ENCODE peak calls at places on chromosomes 1 and 21, in seven cellular contexts. One of them, this sample, is unnamed.

GRCh38 chr1:6757719-6758435 is 27.4 kb upstream of the CAMTA1 start:
- DNase-seq in prostate gland: no peak
- DNase-seq in stomach: no peak
- DNase-seq in HL-60: no peak
- DNase-seq in GM12892: no peak
- DNase-seq in spleen: no peak
- DNase-seq in GM12891: no peak
- DNase-seq in this sample: no peak

GRCh38 chr1:24412408-24412807 is 1.2 kb downstream of the STPG1 start:
- DNase-seq in GM12892: no peak
- DNase-seq in GM12891: no peak
- DNase-seq in prostate gland: no peak
- DNase-seq in stomach: no peak
- DNase-seq in spleen: no peak
- DNase-seq in HL-60: no peak
- DNase-seq in this sample: no peak

GRCh38 chr1:86913399-86913895 is 479 bp downstream of the SELENOF start:
- DNase-seq in prostate gland: no peak
- DNase-seq in GM12891: peak; percentile 20
- DNase-seq in HL-60: peak; percentile 36
- DNase-seq in spleen: peak; percentile 85
- DNase-seq in stomach: peak; percentile 31
- DNase-seq in GM12892: no peak
- DNase-seq in this sample: peak; percentile 18

GRCh38 chr1:28646040-28646439 is 2.4 kb upstream of the RNU11 start:
- DNase-seq in HL-60: no peak
- DNase-seq in spleen: no peak
- DNase-seq in stomach: no peak
- DNase-seq in prostate gland: no peak
- DNase-seq in GM12891: no peak
- DNase-seq in GM12892: no peak
- DNase-seq in this sample: no peak

GRCh38 chr1:199799116-199799515 is 228.4 kb upstream of the NR5A2 start:
- DNase-seq in spleen: no peak
- DNase-seq in GM12892: no peak
- DNase-seq in GM12891: no peak
- DNase-seq in prostate gland: no peak
- DNase-seq in stomach: no peak
- DNase-seq in HL-60: no peak
- DNase-seq in this sample: no peak

GRCh38 chr1:51592711-51593110 is 24.2 kb upstream of the OSBPL9 start:
- DNase-seq in GM12892: no peak
- DNase-seq in stomach: no peak
- DNase-seq in prostate gland: no peak
- DNase-seq in spleen: no peak
- DNase-seq in GM12891: no peak
- DNase-seq in HL-60: no peak
- DNase-seq in this sample: no peak

GRCh38 chr1:3902546-3902945 is 2.5 kb upstream of the C1orf174 start:
- DNase-seq in GM12892: no peak
- DNase-seq in HL-60: no peak
- DNase-seq in GM12891: no peak
- DNase-seq in stomach: no peak
- DNase-seq in spleen: peak; percentile 29
- DNase-seq in prostate gland: no peak
- DNase-seq in this sample: no peak

GRCh38 chr21:29477347-29477746 is 178.6 kb downstream of the BACH1 start:
- DNase-seq in stomach: no peak
- DNase-seq in prostate gland: no peak
- DNase-seq in HL-60: no peak
- DNase-seq in spleen: no peak
- DNase-seq in GM12891: no peak
- DNase-seq in GM12892: no peak
- DNase-seq in this sample: no peak

GRCh38 chr1:180586671-180587155 is 27.9 kb downstream of the OVAAL start:
- DNase-seq in spleen: no peak
- DNase-seq in stomach: peak; percentile 78
- DNase-seq in GM12891: no peak
- DNase-seq in HL-60: no peak
- DNase-seq in prostate gland: peak; percentile 69
- DNase-seq in GM12892: no peak
- DNase-seq in this sample: no peak

GRCh38 chr1:35708179-35708891 is 10.3 kb downstream of the C1orf216 start:
- DNase-seq in spleen: no peak
- DNase-seq in GM12891: no peak
- DNase-seq in stomach: no peak
- DNase-seq in prostate gland: no peak
- DNase-seq in HL-60: no peak
- DNase-seq in GM12892: no peak
- DNase-seq in this sample: no peak

GRCh38 chr1:22830131-22830566 is 119.5 kb downstream of the EPHB2 start:
- DNase-seq in GM12891: no peak
- DNase-seq in stomach: no peak
- DNase-seq in HL-60: no peak
- DNase-seq in spleen: peak; percentile 51
- DNase-seq in GM12892: no peak
- DNase-seq in prostate gland: no peak
- DNase-seq in this sample: no peak

GRCh38 chr1:230957580-230957989 is 21.1 kb downstream of the TTC13 start:
- DNase-seq in GM12891: no peak
- DNase-seq in spleen: no peak
- DNase-seq in HL-60: no peak
- DNase-seq in stomach: no peak
- DNase-seq in GM12892: no peak
- DNase-seq in prostate gland: no peak
- DNase-seq in this sample: no peak

GRCh38 chr1:180946056-180946455 is 33.4 kb downstream of the KIAA1614 start:
- DNase-seq in spleen: no peak
- DNase-seq in stomach: no peak
- DNase-seq in HL-60: no peak
- DNase-seq in prostate gland: peak; percentile 20
- DNase-seq in GM12891: no peak
- DNase-seq in GM12892: no peak
- DNase-seq in this sample: no peak

GRCh38 chr1:95002657-95003432 is 69.9 kb downstream of the ALG14 start:
- DNase-seq in HL-60: no peak
- DNase-seq in prostate gland: peak; percentile 30
- DNase-seq in GM12891: no peak
- DNase-seq in stomach: no peak
- DNase-seq in spleen: no peak
- DNase-seq in GM12892: no peak
- DNase-seq in this sample: peak; percentile 78

GRCh38 chr1:230148194-230148581 is 81.2 kb downstream of the GALNT2 start:
- DNase-seq in GM12892: no peak
- DNase-seq in stomach: no peak
- DNase-seq in prostate gland: no peak
- DNase-seq in spleen: no peak
- DNase-seq in HL-60: no peak
- DNase-seq in GM12891: no peak
- DNase-seq in this sample: no peak

GRCh38 chr1:110750446-110751029 is 75.8 kb upstream of the KCNA3 start:
- DNase-seq in stomach: no peak
- DNase-seq in GM12891: no peak
- DNase-seq in HL-60: no peak
- DNase-seq in spleen: no peak
- DNase-seq in prostate gland: no peak
- DNase-seq in GM12892: no peak
- DNase-seq in this sample: no peak

GRCh38 chr1:186225089-186225488 is 150.0 kb downstream of the TPR start:
- DNase-seq in GM12891: no peak
- DNase-seq in stomach: no peak
- DNase-seq in spleen: no peak
- DNase-seq in prostate gland: no peak
- DNase-seq in HL-60: peak; percentile 2
- DNase-seq in GM12892: no peak
- DNase-seq in this sample: no peak

GRCh38 chr1:185850366-185850765 is 116.2 kb downstream of the HMCN1 start:
- DNase-seq in stomach: no peak
- DNase-seq in prostate gland: no peak
- DNase-seq in GM12891: no peak
- DNase-seq in spleen: no peak
- DNase-seq in HL-60: no peak
- DNase-seq in GM12892: no peak
- DNase-seq in this sample: no peak

GRCh38 chr1:109240158-109241152 is 8.9 kb upstream of the CELSR2 start:
- DNase-seq in GM12891: no peak
- DNase-seq in GM12892: peak; percentile 12
- DNase-seq in stomach: peak; percentile 54
- DNase-seq in HL-60: no peak
- DNase-seq in prostate gland: peak; percentile 71
- DNase-seq in spleen: peak; percentile 71
- DNase-seq in this sample: no peak

GRCh38 chr1:42943166-42943565 is 15.5 kb downstream of the SLC2A1 start:
- DNase-seq in stomach: peak; percentile 91
- DNase-seq in GM12891: no peak
- DNase-seq in prostate gland: peak; percentile 96
- DNase-seq in HL-60: no peak
- DNase-seq in spleen: peak; percentile 74
- DNase-seq in GM12892: no peak
- DNase-seq in this sample: no peak

GRCh38 chr1:202821467-202821866 is 10.7 kb downstream of the PCAT6 start:
- DNase-seq in HL-60: no peak
- DNase-seq in GM12891: no peak
- DNase-seq in stomach: no peak
- DNase-seq in GM12892: no peak
- DNase-seq in prostate gland: no peak
- DNase-seq in spleen: no peak
- DNase-seq in this sample: no peak

GRCh38 chr1:235100124-235100801 is 28.4 kb downstream of the TOMM20 start:
- DNase-seq in prostate gland: no peak
- DNase-seq in HL-60: no peak
- DNase-seq in GM12892: peak; percentile 65
- DNase-seq in GM12891: no peak
- DNase-seq in stomach: no peak
- DNase-seq in spleen: no peak
- DNase-seq in this sample: no peak

GRCh38 chr1:72412286-72412685 is 129.9 kb upstream of the NEGR1 start:
- DNase-seq in GM12891: no peak
- DNase-seq in GM12892: no peak
- DNase-seq in stomach: no peak
- DNase-seq in prostate gland: no peak
- DNase-seq in HL-60: no peak
- DNase-seq in spleen: no peak
- DNase-seq in this sample: no peak

GRCh38 chr1:64163972-64164371 is 39.5 kb upstream of the UBE2U start:
- DNase-seq in stomach: no peak
- DNase-seq in GM12891: no peak
- DNase-seq in spleen: no peak
- DNase-seq in GM12892: no peak
- DNase-seq in prostate gland: no peak
- DNase-seq in HL-60: no peak
- DNase-seq in this sample: no peak

GRCh38 chr1:200253774-200254495 is 155.9 kb downstream of the ZNF281 start:
- DNase-seq in stomach: no peak
- DNase-seq in spleen: no peak
- DNase-seq in GM12892: peak; percentile 25
- DNase-seq in GM12891: no peak
- DNase-seq in prostate gland: no peak
- DNase-seq in HL-60: no peak
- DNase-seq in this sample: no peak

GRCh38 chr1:174953657-174954435 is 45.9 kb upstream of the CACYBP start:
- DNase-seq in stomach: no peak
- DNase-seq in GM12891: no peak
- DNase-seq in HL-60: no peak
- DNase-seq in spleen: no peak
- DNase-seq in GM12892: no peak
- DNase-seq in prostate gland: no peak
- DNase-seq in this sample: no peak
- TF ChIP-seq POLR2AphosphoS5 in stomach: no peak
- TF ChIP-seq POLR2AphosphoS5 in GM12891: no peak
- TF ChIP-seq POLR2AphosphoS5 in HL-60: no peak
- TF ChIP-seq POLR2AphosphoS5 in spleen: no peak
- TF ChIP-seq POLR2AphosphoS5 in GM12892: no peak
- TF ChIP-seq POLR2AphosphoS5 in prostate gland: no peak
- TF ChIP-seq POLR2AphosphoS5 in this sample: no peak

GRCh38 chr21:42923553-42924432 is 1.6 kb downstream of the ERVH48-1 start:
- DNase-seq in HL-60: peak; percentile 82
- DNase-seq in GM12891: peak; percentile 76
- DNase-seq in prostate gland: peak; percentile 79
- DNase-seq in GM12892: peak; percentile 72
- DNase-seq in spleen: peak; percentile 78
- DNase-seq in stomach: peak; percentile 82
- DNase-seq in this sample: peak; percentile 95
- TF ChIP-seq POLR2AphosphoS5 in HL-60: peak; percentile 50
- TF ChIP-seq POLR2AphosphoS5 in GM12891: no peak
- TF ChIP-seq POLR2AphosphoS5 in prostate gland: peak; percentile 90
- TF ChIP-seq POLR2AphosphoS5 in GM12892: no peak
- TF ChIP-seq POLR2AphosphoS5 in spleen: no peak
- TF ChIP-seq POLR2AphosphoS5 in stomach: peak; percentile 31
- TF ChIP-seq POLR2AphosphoS5 in this sample: peak; percentile 72

GRCh38 chr1:168180148-168180524 is 1.4 kb downstream of the TIPRL start:
- DNase-seq in GM12892: no peak
- DNase-seq in spleen: no peak
- DNase-seq in GM12891: no peak
- DNase-seq in stomach: no peak
- DNase-seq in HL-60: no peak
- DNase-seq in prostate gland: no peak
- DNase-seq in this sample: no peak

GRCh38 chr1:168179411-168180147 is 817 bp downstream of the TIPRL start:
- DNase-seq in prostate gland: no peak
- DNase-seq in GM12891: no peak
- DNase-seq in spleen: no peak
- DNase-seq in stomach: no peak
- DNase-seq in GM12892: no peak
- DNase-seq in HL-60: no peak
- DNase-seq in this sample: no peak

GRCh38 chr1:168178227-168178637 is 530 bp upstream of the TIPRL start:
- DNase-seq in prostate gland: no peak
- DNase-seq in GM12891: no peak
- DNase-seq in stomach: no peak
- DNase-seq in spleen: no peak
- DNase-seq in HL-60: no peak
- DNase-seq in GM12892: no peak
- DNase-seq in this sample: no peak

GRCh38 chr1:168178638-168179410 is at the start of gene TIPRL:
- DNase-seq in GM12892: peak; percentile 80
- DNase-seq in GM12891: peak; percentile 72
- DNase-seq in spleen: peak; percentile 99
- DNase-seq in HL-60: peak; percentile 98
- DNase-seq in stomach: peak; percentile 96
- DNase-seq in prostate gland: peak; percentile 93
- DNase-seq in this sample: peak; percentile 93
- TF ChIP-seq POLR2AphosphoS5 in GM12892: peak; percentile 64
- TF ChIP-seq POLR2AphosphoS5 in GM12891: no peak
- TF ChIP-seq POLR2AphosphoS5 in spleen: peak; percentile 98
- TF ChIP-seq POLR2AphosphoS5 in HL-60: peak; percentile 39
- TF ChIP-seq POLR2AphosphoS5 in stomach: peak; percentile 86
- TF ChIP-seq POLR2AphosphoS5 in prostate gland: peak; percentile 97
- TF ChIP-seq POLR2AphosphoS5 in this sample: peak; percentile 69

GRCh38 chr1:59055908-59056719 is 240.8 kb upstream of the FGGY start:
- DNase-seq in GM12891: no peak
- DNase-seq in prostate gland: no peak
- DNase-seq in stomach: peak; percentile 36
- DNase-seq in GM12892: no peak
- DNase-seq in spleen: no peak
- DNase-seq in HL-60: no peak
- DNase-seq in this sample: no peak
- TF ChIP-seq POLR2AphosphoS5 in GM12891: no peak
- TF ChIP-seq POLR2AphosphoS5 in prostate gland: peak; percentile 26
- TF ChIP-seq POLR2AphosphoS5 in stomach: no peak
- TF ChIP-seq POLR2AphosphoS5 in GM12892: no peak
- TF ChIP-seq POLR2AphosphoS5 in spleen: no peak
- TF ChIP-seq POLR2AphosphoS5 in HL-60: no peak
- TF ChIP-seq POLR2AphosphoS5 in this sample: no peak

GRCh38 chr1:164558461-164559341 is at the start of gene PBX1:
- DNase-seq in prostate gland: peak; percentile 99
- DNase-seq in HL-60: peak; percentile 41
- DNase-seq in GM12892: peak; percentile 46
- DNase-seq in stomach: peak; percentile 98
- DNase-seq in spleen: peak; percentile 94
- DNase-seq in GM12891: peak; percentile 60
- DNase-seq in this sample: peak; percentile 91
- TF ChIP-seq POLR2AphosphoS5 in prostate gland: peak; percentile 98
- TF ChIP-seq POLR2AphosphoS5 in HL-60: no peak
- TF ChIP-seq POLR2AphosphoS5 in GM12892: no peak
- TF ChIP-seq POLR2AphosphoS5 in stomach: peak; percentile 93
- TF ChIP-seq POLR2AphosphoS5 in spleen: peak; percentile 45
- TF ChIP-seq POLR2AphosphoS5 in GM12891: no peak
- TF ChIP-seq POLR2AphosphoS5 in this sample: peak; percentile 90

This sample was measured in SK-N-MC.